ENCODE peak calls at places on chromosomes 12 and 14, in four cellular contexts. One of them, this sample, is unnamed.

GRCh38 chr14:81990312-81990761 is 456.7 kb upstream of the SEL1L start:
- DNase-seq in Peyer's patch: no peak
- DNase-seq in PC-3: peak
- DNase-seq in upper lobe of right lung: no peak
- DNase-seq in this sample: peak

GRCh38 chr14:75083271-75083670 is 13.8 kb downstream of the ZC2HC1C start:
- DNase-seq in Peyer's patch: no peak
- DNase-seq in PC-3: no peak
- DNase-seq in upper lobe of right lung: no peak
- DNase-seq in this sample: no peak

GRCh38 chr14:23361763-23362162 is 3.2 kb downstream of the EFS start:
- DNase-seq in Peyer's patch: no peak
- DNase-seq in PC-3: no peak
- DNase-seq in upper lobe of right lung: no peak
- DNase-seq in this sample: no peak

GRCh38 chr14:68924392-68925158 is 54.5 kb downstream of the ACTN1 start:
- DNase-seq in Peyer's patch: no peak
- DNase-seq in PC-3: peak
- DNase-seq in upper lobe of right lung: no peak
- DNase-seq in this sample: peak

GRCh38 chr12:1351926-1352325 is 242.5 kb downstream of the FBXL14 start:
- DNase-seq in Peyer's patch: no peak
- DNase-seq in PC-3: no peak
- DNase-seq in upper lobe of right lung: no peak
- DNase-seq in this sample: no peak

GRCh38 chr12:63420206-63420644 is 248.1 kb downstream of the DPY19L2 start:
- DNase-seq in Peyer's patch: no peak
- DNase-seq in PC-3: peak
- DNase-seq in upper lobe of right lung: no peak
- DNase-seq in this sample: peak

GRCh38 chr14:61218765-61219164 is 62.4 kb downstream of the TMEM30B start:
- DNase-seq in Peyer's patch: no peak
- DNase-seq in PC-3: no peak
- DNase-seq in upper lobe of right lung: no peak
- DNase-seq in this sample: no peak

GRCh38 chr12:51818567-51819300 is 29.8 kb downstream of the FIGNL2 start:
- DNase-seq in Peyer's patch: no peak
- DNase-seq in PC-3: peak
- DNase-seq in upper lobe of right lung: peak
- DNase-seq in this sample: no peak

DNA sequence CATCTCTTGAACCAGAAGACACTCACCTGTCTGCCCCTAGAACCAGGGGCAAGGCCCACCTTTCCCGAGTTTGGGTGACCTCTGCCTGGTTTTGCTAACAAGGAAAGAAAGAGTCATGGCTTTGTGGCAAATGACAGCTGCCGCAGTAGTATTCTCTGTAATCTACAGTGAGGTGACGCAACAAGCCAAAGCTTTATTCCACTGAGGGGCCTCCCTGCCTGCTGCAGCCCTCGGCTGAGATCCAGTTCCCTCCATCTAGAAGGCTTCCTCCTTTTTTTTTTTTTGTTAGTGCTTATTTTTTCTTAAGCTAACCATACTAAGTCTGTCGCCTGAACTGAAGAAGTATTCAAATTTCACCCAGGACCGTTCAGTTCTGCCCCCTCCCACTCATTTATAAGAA is 142.3 kb upstream of the TMCC3 start:
- DNase-seq in Peyer's patch: no peak
- DNase-seq in PC-3: no peak
- DNase-seq in upper lobe of right lung: no peak
- DNase-seq in this sample: no peak
- H3K4me3 ChIP-seq in Peyer's patch: no peak
- H3K4me3 ChIP-seq in PC-3: no peak
- H3K4me3 ChIP-seq in upper lobe of right lung: no peak
- H3K4me3 ChIP-seq in this sample: no peak

DNA sequence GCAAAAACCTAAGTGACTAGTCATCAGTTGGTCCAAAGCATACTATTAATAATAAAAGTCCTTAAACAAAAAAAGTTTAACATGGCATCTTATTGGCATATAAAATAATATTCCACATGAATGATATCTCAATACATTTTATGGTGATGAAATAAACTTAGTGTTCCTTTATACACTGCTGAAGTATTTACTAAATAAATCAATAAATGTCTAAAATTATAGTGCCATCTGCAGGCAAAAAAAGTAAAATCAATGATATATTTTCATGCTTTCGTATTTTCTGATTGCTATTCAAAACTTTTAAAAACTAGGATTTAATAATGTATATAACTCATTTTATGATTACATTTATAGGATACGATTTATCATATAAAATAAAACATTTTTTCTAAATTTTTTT is 30.5 kb downstream of the PUS7L start:
- DNase-seq in Peyer's patch: no peak
- DNase-seq in PC-3: peak
- DNase-seq in upper lobe of right lung: no peak
- DNase-seq in this sample: no peak
- TF ChIP-seq CTCF in Peyer's patch: no peak
- TF ChIP-seq CTCF in PC-3: peak
- TF ChIP-seq CTCF in upper lobe of right lung: peak
- TF ChIP-seq CTCF in this sample: no peak

GRCh38 chr14:77991128-77991772 is 178.9 kb upstream of the NRXN3 start:
- DNase-seq in Peyer's patch: no peak
- DNase-seq in PC-3: no peak
- DNase-seq in upper lobe of right lung: no peak
- DNase-seq in this sample: no peak

GRCh38 chr14:77988096-77988870 is 181.9 kb upstream of the NRXN3 start:
- DNase-seq in Peyer's patch: no peak
- DNase-seq in PC-3: no peak
- DNase-seq in upper lobe of right lung: no peak
- DNase-seq in this sample: no peak

GRCh38 chr14:77986808-77987207 is 183.4 kb upstream of the NRXN3 start:
- DNase-seq in Peyer's patch: no peak
- DNase-seq in PC-3: no peak
- DNase-seq in upper lobe of right lung: no peak
- DNase-seq in this sample: no peak

GRCh38 chr14:77989441-77989891 is 180.7 kb upstream of the NRXN3 start:
- DNase-seq in Peyer's patch: no peak
- DNase-seq in PC-3: no peak
- DNase-seq in upper lobe of right lung: no peak
- DNase-seq in this sample: no peak

GRCh38 chr14:77988966-77989365 is 181.2 kb upstream of the NRXN3 start:
- DNase-seq in Peyer's patch: no peak
- DNase-seq in PC-3: peak
- DNase-seq in upper lobe of right lung: no peak
- DNase-seq in this sample: peak
- H3K4me3 ChIP-seq in Peyer's patch: no peak
- H3K4me3 ChIP-seq in PC-3: no peak
- H3K4me3 ChIP-seq in upper lobe of right lung: no peak
- H3K4me3 ChIP-seq in this sample: no peak

DNA sequence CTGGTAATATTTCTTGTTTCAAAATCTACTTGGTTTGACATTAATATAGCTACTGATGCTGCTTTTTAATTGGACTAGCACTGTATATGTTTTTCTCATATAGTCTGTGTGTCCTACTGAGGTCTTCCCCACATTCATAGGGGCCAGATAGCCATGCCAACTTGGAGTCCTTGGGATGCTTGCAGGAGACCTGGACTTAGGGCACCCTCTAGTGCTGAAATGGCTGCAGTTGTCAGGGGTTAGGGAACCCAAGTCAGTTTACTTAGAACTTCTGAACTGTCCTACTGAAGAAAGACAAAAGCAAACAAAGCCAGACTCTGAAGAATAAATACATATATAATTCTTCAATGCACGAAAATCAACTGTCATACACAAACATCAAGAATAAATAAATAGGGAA is 279.9 kb upstream of the SYT1 start:
- DNase-seq in Peyer's patch: no peak
- DNase-seq in PC-3: peak
- DNase-seq in upper lobe of right lung: no peak
- DNase-seq in this sample: peak
- TF ChIP-seq CTCF in Peyer's patch: peak
- TF ChIP-seq CTCF in PC-3: peak
- TF ChIP-seq CTCF in upper lobe of right lung: peak
- TF ChIP-seq CTCF in this sample: no peak

This sample was measured in epithelial cell of esophagus.